ENCODE peak calls at places on chromosomes 4 and X, in five cellular contexts. W is Kasumi-1; S is cerebellum; Z is stimulated activated CD8-positive, alpha-beta memory T cell treated with anti-CD3 and anti-CD28 coated beads, Interleukin-7, amount 100 ng/mL, for 1 hour; F is SW480. U is an unnamed sample.

GRCh38 chr4:163484906-163485305 is 9.6 kb upstream of the TMA16 start:
- DNase-seq in W (peak), S (peak), Z (no peak), F (peak), U (peak)

GRCh38 chr4:90345549-90345948 is 218.4 kb downstream of the CCSER1 start:
- DNase-seq in W (no peak), S (no peak), Z (no peak), F (no peak), U (no peak)

GRCh38 chr4:184090571-184090970 is 127.1 kb downstream of the ENPP6 start:
- DNase-seq in W (no peak), S (no peak), Z (no peak), F (no peak), U (no peak)

GRCh38 chr4:94457692-94458106 is 6.0 kb downstream of the PDLIM5 start:
- DNase-seq in W (no peak), S (no peak), Z (no peak), F (no peak), U (peak)

GRCh38 chr4:115834441-115834840 is 721.0 kb upstream of the NDST4 start:
- DNase-seq in W (no peak), S (no peak), Z (no peak), F (peak), U (no peak)

GRCh38 chr4:163048447-163048846 is 118.2 kb downstream of the NAF1 start:
- DNase-seq in W (peak), S (no peak), Z (no peak), F (peak), U (peak)

GRCh38 chrX:78527263-78527662 is 131.9 kb downstream of the RTL3 start:
- DNase-seq in W (no peak), S (no peak), Z (no peak), F (no peak), U (no peak)

GRCh38 chr4:18882468-18882867 is 860.9 kb upstream of the LCORL start:
- DNase-seq in W (no peak), S (no peak), Z (no peak), F (peak), U (peak)

GRCh38 chr4:118224239-118224829 is 128.5 kb downstream of the PRSS12 start:
- DNase-seq in W (peak), S (peak), Z (no peak), F (peak), U (peak)

GRCh38 chr4:86453044-86453501 is 93.2 kb upstream of the MAPK10 start:
- DNase-seq in W (no peak), S (no peak), Z (no peak), F (no peak), U (peak)

GRCh38 chr4:46274717-46275116 is 115.2 kb downstream of the GABRA2 start:
- DNase-seq in W (peak), S (no peak), Z (no peak), F (no peak), U (peak)